ENCODE peak calls at places on chromosomes 2 and 18, in five cellular contexts. I is psoas muscle, X is H9, Y is cardiac muscle cell, O is A549. A is an unnamed sample.
A peak's percentile ranks its signal among the peaks of the same experiment; 100 is the strongest.

GRCh38 chr18:56152547-56152946 is 485.8 kb downstream of the TXNL1 start:
- DNase-seq in I (no peak), X (no peak), Y (no peak), O (no peak), A (no peak)

GRCh38 chr2:229297284-229297683 is 26.2 kb upstream of the PID1 start:
- DNase-seq in I (no peak), X (no peak), Y (no peak), O (no peak), A (no peak)

GRCh38 chr2:106885981-106886915 is at the start of gene ST6GAL2:
- DNase-seq in I (no peak), X (peak; percentile 50), Y (peak; percentile 59), O (peak; percentile 79), A (peak; percentile 43)

GRCh38 chr2:216665240-216665639 is 30.1 kb downstream of the IGFBP5 start:
- DNase-seq in I (no peak), X (peak; percentile 58), Y (no peak), O (no peak), A (peak; percentile 63)

GRCh38 chr18:51107082-51107481 is 77.1 kb downstream of the SMAD4 start:
- DNase-seq in I (no peak), X (no peak), Y (no peak), O (no peak), A (no peak)

GRCh38 chr2:174740718-174741117 is 23.6 kb downstream of the CHRNA1 start:
- DNase-seq in I (no peak), X (no peak), Y (no peak), O (no peak), A (no peak)

GRCh38 chr2:229416116-229416694 is 145.1 kb upstream of the PID1 start:
- DNase-seq in I (peak; percentile 82), X (no peak), Y (no peak), O (no peak), A (peak; percentile 10)

GRCh38 chr2:216546231-216546630 is 47.6 kb downstream of the RPL37A start:
- DNase-seq in I (no peak), X (no peak), Y (no peak), O (no peak), A (no peak)

GRCh38 chr2:30561349-30561748 is 114.3 kb downstream of the LCLAT1 start:
- DNase-seq in I (no peak), X (no peak), Y (no peak), O (no peak), A (no peak)

GRCh38 chr2:182949572-182950189 is 83.2 kb upstream of the FRZB start:
- DNase-seq in I (peak; percentile 44), X (no peak), Y (no peak), O (peak; percentile 69), A (no peak)

GRCh38 chr2:233225230-233226068 is 26.0 kb upstream of the ATG16L1 start:
- DNase-seq in I (no peak), X (no peak), Y (no peak), O (no peak), A (no peak)

GRCh38 chr2:69166812-69167468 is 154.0 kb downstream of the ANTXR1 start:
- DNase-seq in I (no peak), X (no peak), Y (no peak), O (no peak), A (no peak)

GRCh38 chr2:97713296-97714083 is at the start of gene ZAP70:
- DNase-seq in I (no peak), X (no peak), Y (no peak), O (no peak), A (no peak)
- H3K4me1 ChIP-seq in I (no peaks in the 10 kb centered on the region), X (no peaks in the 10 kb centered on the region), Y (peaks cover 6% of the 10 kb centered on the region), O (no peaks in the 10 kb centered on the region), A (no peaks in the 10 kb centered on the region)

DNA sequence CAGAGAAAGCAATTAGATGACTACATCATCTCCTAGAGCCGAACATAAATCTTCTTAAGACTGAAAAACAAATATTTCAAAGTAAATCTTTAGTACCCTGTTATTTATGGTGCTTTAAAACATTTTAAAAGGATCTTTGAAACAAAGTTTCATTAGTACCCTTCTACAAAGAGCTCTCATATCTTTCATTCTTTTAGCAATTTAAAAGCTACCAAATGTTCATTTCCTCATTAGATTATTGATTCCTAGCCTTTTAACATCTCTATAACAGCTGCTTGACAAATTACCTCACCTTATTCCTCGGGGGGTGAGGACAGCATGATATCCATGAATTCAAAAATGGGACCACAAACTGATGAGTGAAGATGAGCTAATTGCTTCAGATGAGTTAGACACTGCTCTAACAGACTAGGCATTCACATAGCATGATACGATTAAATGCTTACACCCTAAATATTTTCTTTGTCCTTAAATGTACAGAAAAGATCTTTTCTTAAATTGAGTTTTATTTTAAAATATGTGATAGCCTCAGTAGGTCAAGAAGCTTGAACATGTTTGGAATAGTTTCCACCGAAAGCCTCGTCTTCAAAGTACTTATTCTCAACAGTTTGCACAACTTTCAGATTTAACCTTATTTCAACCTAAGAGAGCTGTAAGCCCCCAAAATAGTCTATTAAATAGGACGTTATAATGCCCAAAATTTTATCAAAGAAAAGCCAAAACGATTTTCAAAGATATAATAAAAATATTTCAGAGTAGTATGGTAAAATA is 2.1 kb downstream of the ATAD2B start:
- DNase-seq in I (no peak), X (no peak), Y (no peak), O (no peak), A (no peak)
- H3K4me1 ChIP-seq in I (peaks cover 50% of the 10 kb centered on the region), X (no peaks in the 10 kb centered on the region), Y (peaks cover 21% of the 10 kb centered on the region), O (peaks cover 20% of the 10 kb centered on the region), A (peaks cover 4% of the 10 kb centered on the region)

DNA sequence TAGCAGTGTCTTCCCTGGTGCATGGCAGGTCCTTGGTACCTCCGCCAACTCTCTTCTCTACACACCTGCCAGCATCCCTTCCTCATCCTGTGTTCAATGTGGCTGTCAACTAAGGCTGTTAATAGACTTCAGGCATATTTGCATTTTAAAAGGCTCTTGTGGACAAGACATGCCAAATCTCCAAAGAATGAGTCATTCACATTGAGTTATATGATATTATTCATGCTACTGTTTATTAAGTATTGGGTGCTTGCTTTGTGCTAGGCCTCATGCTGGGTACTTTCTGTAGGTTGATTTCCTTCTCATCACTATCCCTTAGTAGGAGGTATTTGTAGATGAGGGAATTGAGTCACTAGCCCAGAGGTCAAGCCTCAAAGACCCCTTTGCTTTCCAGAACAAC is 5.2 kb downstream of the MYO1B start:
- DNase-seq in I (no peak), X (no peak), Y (no peak), O (no peak), A (no peak)
- H3K4me1 ChIP-seq in I (no peaks in the 10 kb centered on the region), X (peaks cover 27% of the 10 kb centered on the region), Y (peaks cover 46% of the 10 kb centered on the region), O (peaks cover 75% of the 10 kb centered on the region), A (peaks cover 19% of the 10 kb centered on the region)

DNA sequence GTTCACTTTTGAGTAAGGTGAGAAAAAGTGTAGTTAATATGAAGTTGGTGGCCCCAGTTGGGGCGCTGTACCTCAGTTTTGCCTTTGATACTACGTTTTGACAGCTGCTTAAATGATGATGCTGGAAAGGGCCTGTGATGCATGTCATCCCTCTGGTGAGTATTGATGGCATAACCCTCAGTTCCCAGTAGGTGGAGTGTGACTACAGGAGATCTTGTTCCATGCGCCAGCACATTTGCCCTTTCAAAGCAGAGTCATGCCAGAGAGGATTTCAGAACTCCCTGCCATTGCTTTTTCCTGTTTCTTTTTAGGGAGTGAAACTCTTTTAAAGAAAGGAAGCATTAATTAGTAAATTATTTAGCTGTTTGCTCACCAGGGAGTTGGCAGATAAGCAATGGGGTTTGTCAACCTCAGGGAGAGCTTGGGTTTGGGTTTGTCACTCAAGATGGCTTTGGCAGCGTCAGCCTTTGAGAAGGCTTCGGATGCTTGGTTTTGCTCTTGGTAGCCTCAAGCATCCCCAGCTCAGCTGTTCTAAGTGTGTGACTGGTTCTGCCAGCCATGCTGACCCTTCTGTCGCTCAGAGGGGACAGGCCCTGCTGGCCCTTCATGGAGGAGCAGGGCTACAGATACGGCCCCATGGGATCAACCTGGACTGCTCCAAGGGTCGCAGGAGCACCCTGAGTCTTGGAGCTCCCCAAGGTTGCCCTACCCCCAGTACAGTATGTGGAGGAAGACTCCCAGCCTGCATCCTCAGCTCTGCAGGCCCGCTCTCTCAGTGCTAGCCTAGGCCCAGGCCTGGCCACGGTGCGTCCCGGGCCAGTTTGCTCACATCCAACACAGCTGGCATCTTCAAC is 29.1 kb downstream of the ARMC9 start:
- DNase-seq in I (peak; percentile 28), X (peak; percentile 72), Y (peak; percentile 77), O (peak; percentile 83), A (peak; percentile 70)
- H3K4me1 ChIP-seq in I (no peaks in the 10 kb centered on the region), X (peaks cover 3% of the 10 kb centered on the region), Y (no peaks in the 10 kb centered on the region), O (peaks cover 5% of the 10 kb centered on the region), A (no peaks in the 10 kb centered on the region)

DNA sequence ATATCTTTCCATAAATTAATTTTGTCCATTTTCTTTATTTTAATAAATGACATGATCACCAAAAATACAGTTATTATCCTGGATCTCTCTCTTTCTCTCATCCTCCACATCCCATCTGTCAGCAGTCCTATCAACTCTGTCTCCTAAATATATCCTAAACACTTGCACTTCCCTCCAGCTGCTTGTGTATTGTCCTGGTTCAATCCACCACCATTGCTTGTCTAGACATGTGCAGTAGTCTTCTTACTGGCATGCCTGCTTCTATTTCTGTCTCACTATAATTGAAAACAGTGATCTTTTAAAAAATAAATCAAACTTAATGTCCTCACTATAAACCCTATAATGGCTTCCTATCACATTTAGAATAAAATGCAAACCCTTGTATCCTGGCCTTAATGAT is 2168.6 kb upstream of the PIK3C3 start:
- DNase-seq in I (no peak), X (no peak), Y (no peak), O (no peak), A (no peak)
- H3K4me1 ChIP-seq in I (no peaks in the 10 kb centered on the region), X (peaks cover 14% of the 10 kb centered on the region), Y (peaks cover 18% of the 10 kb centered on the region), O (no peaks in the 10 kb centered on the region), A (no peaks in the 10 kb centered on the region)

GRCh38 chr18:12769644-12770440 is 67.0 kb downstream of the PSMG2 start:
- DNase-seq in I (no peak), X (no peak), Y (no peak), O (no peak), A (no peak)
- H3K4me1 ChIP-seq in I (no peaks in the 10 kb centered on the region), X (no peaks in the 10 kb centered on the region), Y (no peaks in the 10 kb centered on the region), O (no peaks in the 10 kb centered on the region), A (no peaks in the 10 kb centered on the region)

GRCh38 chr2:109242654-109243331 is 113.8 kb downstream of the SH3RF3 start:
- DNase-seq in I (peak; percentile 49), X (no peak), Y (no peak), O (no peak), A (no peak)
- H3K4me1 ChIP-seq in I (peaks cover 66% of the 10 kb centered on the region), X (no peaks in the 10 kb centered on the region), Y (peaks cover 8% of the 10 kb centered on the region), O (peaks cover 3% of the 10 kb centered on the region), A (peaks cover 11% of the 10 kb centered on the region)

GRCh38 chr2:86031151-86031550 is 74.5 kb downstream of the POLR1A start:
- DNase-seq in I (no peak), X (no peak), Y (no peak), O (no peak), A (peak; percentile 49)
- H3K4me1 ChIP-seq in I (peaks cover 45% of the 10 kb centered on the region), X (no peaks in the 10 kb centered on the region), Y (peaks cover 22% of the 10 kb centered on the region), O (peaks cover 6% of the 10 kb centered on the region), A (peaks cover 11% of the 10 kb centered on the region)